ENCODE peak calls at places on chromosomes 1 and 21, in four cellular contexts. One of them, this sample, is unnamed.

GRCh38 chr1:230340778-230341546 is 85.2 kb downstream of the PGBD5 start:
- DNase-seq in lower lobe of right lung: no peak
- DNase-seq in heart left ventricle: no peak
- DNase-seq in right lobe of liver: no peak
- DNase-seq in this sample: peak; percentile 90

GRCh38 chr1:181397841-181398240 is 85.5 kb upstream of the CACNA1E start:
- DNase-seq in heart left ventricle: no peak
- DNase-seq in lower lobe of right lung: no peak
- DNase-seq in right lobe of liver: no peak
- DNase-seq in this sample: no peak

GRCh38 chr1:164735315-164736052 is 176.5 kb downstream of the PBX1 start:
- DNase-seq in right lobe of liver: no peak
- DNase-seq in heart left ventricle: no peak
- DNase-seq in lower lobe of right lung: no peak
- DNase-seq in this sample: no peak

GRCh38 chr1:74753104-74753503 is 20.2 kb downstream of the TYW3 start:
- DNase-seq in right lobe of liver: no peak
- DNase-seq in heart left ventricle: no peak
- DNase-seq in lower lobe of right lung: no peak
- DNase-seq in this sample: no peak

GRCh38 chr1:201019321-201019977 is 4.1 kb downstream of the KIF21B start:
- DNase-seq in right lobe of liver: peak; percentile 83
- DNase-seq in lower lobe of right lung: peak; percentile 87
- DNase-seq in heart left ventricle: peak; percentile 81
- DNase-seq in this sample: peak; percentile 29

GRCh38 chr1:12475947-12476346 is 142.1 kb downstream of the DHRS3 start:
- DNase-seq in heart left ventricle: no peak
- DNase-seq in right lobe of liver: no peak
- DNase-seq in lower lobe of right lung: no peak
- DNase-seq in this sample: no peak

GRCh38 chr1:152964536-152964935 is 5.9 kb upstream of the SPRR4 start:
- DNase-seq in right lobe of liver: no peak
- DNase-seq in heart left ventricle: no peak
- DNase-seq in lower lobe of right lung: no peak
- DNase-seq in this sample: no peak

GRCh38 chr1:168531605-168532345 is 12.0 kb downstream of the XCL2 start:
- DNase-seq in lower lobe of right lung: no peak
- DNase-seq in right lobe of liver: no peak
- DNase-seq in heart left ventricle: no peak
- DNase-seq in this sample: no peak

GRCh38 chr1:243325305-243325890 is 69.6 kb downstream of the SDCCAG8 start:
- DNase-seq in heart left ventricle: no peak
- DNase-seq in right lobe of liver: no peak
- DNase-seq in lower lobe of right lung: no peak
- DNase-seq in this sample: peak; percentile 38

GRCh38 chr1:21299780-21300395 is 9.6 kb upstream of the ECE1 start:
- DNase-seq in heart left ventricle: no peak
- DNase-seq in lower lobe of right lung: no peak
- DNase-seq in right lobe of liver: no peak
- DNase-seq in this sample: peak; percentile 26

GRCh38 chr1:245396615-245397014 is 241.8 kb downstream of the KIF26B start:
- DNase-seq in heart left ventricle: no peak
- DNase-seq in right lobe of liver: no peak
- DNase-seq in lower lobe of right lung: no peak
- DNase-seq in this sample: peak; percentile 28

GRCh38 chr1:111745670-111746613 is 6.7 kb upstream of the INKA2 start:
- DNase-seq in lower lobe of right lung: no peak
- DNase-seq in right lobe of liver: no peak
- DNase-seq in heart left ventricle: no peak
- DNase-seq in this sample: no peak

GRCh38 chr1:38037481-38037939 is 9.1 kb downstream of the POU3F1 start:
- DNase-seq in lower lobe of right lung: no peak
- DNase-seq in heart left ventricle: no peak
- DNase-seq in right lobe of liver: peak; percentile 41
- DNase-seq in this sample: peak; percentile 48

GRCh38 chr1:152479792-152480595 is 30.6 kb upstream of the LCE5A start:
- DNase-seq in lower lobe of right lung: peak; percentile 60
- DNase-seq in heart left ventricle: no peak
- DNase-seq in right lobe of liver: no peak
- DNase-seq in this sample: peak; percentile 53

GRCh38 chr21:42711667-42712066 is 58.2 kb downstream of the PDE9A start:
- DNase-seq in right lobe of liver: no peak
- DNase-seq in heart left ventricle: no peak
- DNase-seq in lower lobe of right lung: no peak
- DNase-seq in this sample: no peak

GRCh38 chr1:149993181-149993580 is 17.3 kb downstream of the OTUD7B start:
- DNase-seq in right lobe of liver: no peak
- DNase-seq in heart left ventricle: no peak
- DNase-seq in lower lobe of right lung: no peak
- DNase-seq in this sample: no peak

GRCh38 chr1:172283766-172284165 is 136.7 kb upstream of the C1orf105 start:
- DNase-seq in lower lobe of right lung: no peak
- DNase-seq in right lobe of liver: no peak
- DNase-seq in heart left ventricle: no peak
- DNase-seq in this sample: no peak

GRCh38 chr1:172602706-172603105 is 56.2 kb upstream of the FASLG start:
- DNase-seq in lower lobe of right lung: no peak
- DNase-seq in right lobe of liver: no peak
- DNase-seq in heart left ventricle: no peak
- DNase-seq in this sample: no peak

GRCh38 chr1:112866151-112866550 is 89.8 kb downstream of the SLC16A1 start:
- DNase-seq in right lobe of liver: no peak
- DNase-seq in lower lobe of right lung: no peak
- DNase-seq in heart left ventricle: no peak
- DNase-seq in this sample: no peak

GRCh38 chr1:57623039-57623790 is 199.4 kb upstream of the DAB1 start:
- DNase-seq in heart left ventricle: peak; percentile 65
- DNase-seq in right lobe of liver: no peak
- DNase-seq in lower lobe of right lung: no peak
- DNase-seq in this sample: no peak

GRCh38 chr1:87951852-87952251 is 623.2 kb downstream of the LMO4 start:
- DNase-seq in heart left ventricle: peak; percentile 24
- DNase-seq in right lobe of liver: no peak
- DNase-seq in lower lobe of right lung: no peak
- DNase-seq in this sample: no peak

GRCh38 chr1:88847618-88848017 is 43.7 kb downstream of the GTF2B start:
- DNase-seq in right lobe of liver: no peak
- DNase-seq in lower lobe of right lung: no peak
- DNase-seq in heart left ventricle: no peak
- DNase-seq in this sample: no peak

GRCh38 chr1:29234471-29234870 is 1.9 kb upstream of the PTPRU start:
- DNase-seq in lower lobe of right lung: no peak
- DNase-seq in heart left ventricle: no peak
- DNase-seq in right lobe of liver: no peak
- DNase-seq in this sample: no peak

GRCh38 chr1:118984086-118984989 is 3.8 kb downstream of the TBX15 start:
- DNase-seq in right lobe of liver: peak; percentile 51
- DNase-seq in heart left ventricle: no peak
- DNase-seq in lower lobe of right lung: no peak
- DNase-seq in this sample: no peak

GRCh38 chr1:162159515-162159914 is 90.0 kb downstream of the NOS1AP start:
- DNase-seq in right lobe of liver: no peak
- DNase-seq in heart left ventricle: no peak
- DNase-seq in lower lobe of right lung: no peak
- DNase-seq in this sample: no peak

GRCh38 chr1:194227157-194227556 is 1040.7 kb upstream of the B3GALT2 start:
- DNase-seq in heart left ventricle: no peak
- DNase-seq in lower lobe of right lung: no peak
- DNase-seq in right lobe of liver: no peak
- DNase-seq in this sample: no peak

GRCh38 chr1:63261736-63262142 is 60.6 kb upstream of the FOXD3 start:
- DNase-seq in lower lobe of right lung: no peak
- DNase-seq in right lobe of liver: no peak
- DNase-seq in heart left ventricle: no peak
- DNase-seq in this sample: peak; percentile 5

GRCh38 chr1:206905295-206906164 is 8.3 kb downstream of the IL24 start:
- DNase-seq in lower lobe of right lung: no peak
- DNase-seq in heart left ventricle: no peak
- DNase-seq in right lobe of liver: no peak
- DNase-seq in this sample: no peak

GRCh38 chr1:190475394-190476250 is 2.0 kb downstream of the BRINP3 start:
- DNase-seq in heart left ventricle: no peak
- DNase-seq in right lobe of liver: no peak
- DNase-seq in lower lobe of right lung: peak; percentile 32
- DNase-seq in this sample: no peak

GRCh38 chr1:186435336-186435735 is 25.6 kb downstream of the PDC start:
- DNase-seq in lower lobe of right lung: no peak
- DNase-seq in right lobe of liver: no peak
- DNase-seq in heart left ventricle: no peak
- DNase-seq in this sample: no peak

GRCh38 chr21:32624726-32625125 is 12.5 kb upstream of the CFAP298 start:
- DNase-seq in right lobe of liver: no peak
- DNase-seq in lower lobe of right lung: no peak
- DNase-seq in heart left ventricle: no peak
- DNase-seq in this sample: no peak

GRCh38 chr1:85280636-85281035 is 4.2 kb upstream of the BCL10 start:
- DNase-seq in heart left ventricle: no peak
- DNase-seq in lower lobe of right lung: no peak
- DNase-seq in right lobe of liver: no peak
- DNase-seq in this sample: no peak

GRCh38 chr1:37477198-37477931 is 3.0 kb downstream of the ZC3H12A start:
- DNase-seq in right lobe of liver: peak; percentile 83
- DNase-seq in heart left ventricle: no peak
- DNase-seq in lower lobe of right lung: peak; percentile 68
- DNase-seq in this sample: peak; percentile 46

GRCh38 chr1:31618916-31619846 is 1.7 kb downstream of the HCRTR1 start:
- DNase-seq in right lobe of liver: no peak
- DNase-seq in heart left ventricle: no peak
- DNase-seq in lower lobe of right lung: no peak
- DNase-seq in this sample: peak; percentile 73

GRCh38 chr1:31615414-31615813 is 2.1 kb upstream of the HCRTR1 start:
- DNase-seq in lower lobe of right lung: no peak
- DNase-seq in right lobe of liver: no peak
- DNase-seq in heart left ventricle: no peak
- DNase-seq in this sample: no peak

GRCh38 chr1:31617218-31617916 is at the start of gene HCRTR1:
- DNase-seq in lower lobe of right lung: no peak
- DNase-seq in heart left ventricle: no peak
- DNase-seq in right lobe of liver: no peak
- DNase-seq in this sample: no peak

GRCh38 chr1:31615939-31616338 is 1.6 kb upstream of the HCRTR1 start:
- DNase-seq in lower lobe of right lung: no peak
- DNase-seq in right lobe of liver: no peak
- DNase-seq in heart left ventricle: no peak
- DNase-seq in this sample: no peak

GRCh38 chr1:31617917-31618746 is 643 bp downstream of the HCRTR1 start:
- DNase-seq in heart left ventricle: peak; percentile 69
- DNase-seq in lower lobe of right lung: peak; percentile 64
- DNase-seq in right lobe of liver: peak; percentile 47
- DNase-seq in this sample: no peak
- H3K4me3 ChIP-seq in heart left ventricle: peak overlapping the region; percentile 66
- H3K4me3 ChIP-seq in lower lobe of right lung: peak overlapping the region; percentile 56
- H3K4me3 ChIP-seq in right lobe of liver: peak overlapping the region; percentile 26
- H3K4me3 ChIP-seq in this sample: peak overlapping the region; percentile 20

DNA sequence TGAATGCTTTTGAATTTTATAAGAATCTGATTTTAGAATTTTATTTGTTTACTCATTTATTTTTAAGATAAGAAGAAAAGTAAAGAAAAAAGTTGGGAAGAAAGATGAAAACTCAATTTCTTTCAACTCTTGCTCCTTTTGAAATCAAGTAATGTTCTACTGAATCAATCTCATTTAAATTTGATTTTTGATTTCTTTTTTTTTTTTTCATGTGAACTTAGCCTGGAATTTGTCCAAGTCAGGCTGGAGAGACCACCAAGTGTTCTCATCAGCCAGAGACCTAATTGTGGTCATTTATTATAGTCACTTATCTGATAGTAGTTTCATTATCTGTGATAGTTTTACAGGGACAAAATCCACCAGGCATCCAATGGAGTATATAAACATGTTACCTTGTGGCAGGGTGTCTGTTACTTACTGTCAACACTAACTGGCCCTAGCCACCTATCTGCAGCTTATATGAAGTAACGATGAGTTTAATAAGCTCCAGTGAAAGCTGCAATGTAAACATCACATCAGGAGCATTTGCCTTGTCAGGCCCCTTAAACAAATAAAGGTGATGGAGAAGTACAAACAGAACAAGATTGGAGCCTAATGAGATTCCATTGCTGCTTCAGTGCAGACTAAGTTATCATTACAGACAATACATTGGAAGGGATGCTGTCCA is 39.2 kb downstream of the HLX start:
- DNase-seq in heart left ventricle: no peak
- DNase-seq in right lobe of liver: no peak
- DNase-seq in lower lobe of right lung: no peak
- DNase-seq in this sample: no peak
- H3K4me1 ChIP-seq in heart left ventricle: no peaks in the 10 kb centered on the region
- H3K4me1 ChIP-seq in right lobe of liver: peaks cover 17% of the 10 kb centered on the region
- H3K4me1 ChIP-seq in lower lobe of right lung: peaks cover 5% of the 10 kb centered on the region
- H3K4me1 ChIP-seq in this sample: no peaks in the 10 kb centered on the region

DNA sequence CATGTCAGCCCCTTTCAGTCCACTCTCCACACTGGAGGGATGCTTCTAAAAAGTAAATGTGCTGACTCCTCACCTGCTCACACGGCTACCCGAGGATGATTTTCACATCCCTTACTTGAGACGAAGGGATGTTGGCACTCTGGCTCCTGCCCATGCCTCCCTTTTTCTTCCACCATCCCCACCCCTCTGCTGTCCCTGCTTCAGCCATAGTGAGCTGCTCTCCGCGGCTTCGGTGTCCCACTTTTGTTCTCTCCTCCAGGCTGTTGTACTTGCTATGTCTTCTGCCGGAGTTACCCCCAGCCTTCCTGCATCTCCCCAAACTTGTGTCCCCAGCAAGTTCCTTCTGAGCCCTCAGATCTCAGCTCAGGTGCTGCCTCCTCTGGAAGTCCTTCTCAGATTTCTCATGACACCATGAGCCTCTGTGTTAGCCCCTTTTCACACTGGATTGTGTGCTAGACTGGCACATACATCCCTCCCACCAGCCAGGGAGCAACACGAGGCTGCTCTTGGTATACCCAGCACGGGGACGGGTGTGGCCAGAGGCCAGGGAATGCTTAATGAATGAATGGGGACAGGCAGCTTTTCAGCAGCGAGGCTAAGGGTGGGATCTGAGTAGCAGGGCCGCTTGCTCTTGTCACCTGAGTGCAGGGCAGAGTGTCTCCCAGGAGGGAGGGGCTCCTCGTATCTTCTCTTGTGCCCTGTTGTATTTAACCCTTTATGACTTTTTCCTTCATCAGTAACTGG is 1.3 kb downstream of the ACOT11 start:
- DNase-seq in heart left ventricle: no peak
- DNase-seq in lower lobe of right lung: no peak
- DNase-seq in right lobe of liver: no peak
- DNase-seq in this sample: no peak
- H3K4me3 ChIP-seq in heart left ventricle: peak overlapping the region; percentile 62
- H3K4me3 ChIP-seq in lower lobe of right lung: no peak overlapping the region
- H3K4me3 ChIP-seq in right lobe of liver: no peak overlapping the region
- H3K4me3 ChIP-seq in this sample: no peak overlapping the region

DNA sequence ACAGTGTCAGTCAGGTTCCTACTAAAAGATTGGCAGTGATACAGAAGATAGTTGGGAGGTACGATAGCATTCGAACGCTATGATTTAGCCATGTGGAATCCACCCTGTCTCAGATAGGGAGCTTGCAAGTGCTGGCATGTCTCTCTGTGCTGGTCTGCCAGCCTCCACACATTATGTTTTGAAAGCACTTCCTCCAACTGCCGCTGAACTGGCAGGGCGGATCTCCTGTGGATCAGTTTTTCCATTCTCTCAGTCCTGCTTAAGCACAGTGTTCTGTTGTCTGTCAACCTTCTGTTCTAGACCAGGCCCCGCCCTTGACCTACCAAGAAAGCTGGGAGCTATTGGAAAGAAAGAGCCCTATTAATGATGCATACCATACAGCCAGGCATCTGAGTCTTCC is 65.5 kb upstream of the PALMD start:
- DNase-seq in right lobe of liver: no peak
- DNase-seq in lower lobe of right lung: no peak
- DNase-seq in heart left ventricle: no peak
- DNase-seq in this sample: no peak
- H3K4me1 ChIP-seq in right lobe of liver: peaks cover 14% of the 10 kb centered on the region
- H3K4me1 ChIP-seq in lower lobe of right lung: no peaks in the 10 kb centered on the region
- H3K4me1 ChIP-seq in heart left ventricle: no peaks in the 10 kb centered on the region
- H3K4me1 ChIP-seq in this sample: no peaks in the 10 kb centered on the region